ENCODE peak calls at places on chromosomes 2 and 18, in ten cellular contexts. I is HT1080; Y is ELF-1; M is Right ventricle myocardium superior; P is A549; A is islet precursor cell; D is stimulated activated CD8-positive, alpha-beta memory T cell treated with anti-CD3 and anti-CD28 coated beads, Interleukin-15, amount 100 ng/mL, for 4 hours; Q is HEK293T; L is fibroblast of the conjunctiva; S is endothelial cell. Z is an unnamed sample.

GRCh38 chr2:239763433-239764097 is 261.6 kb downstream of the NDUFA10 start:
- DNase-seq in A (no peak), S (no peak), I (no peak), Y (peak; percentile 39), M (peak; percentile 13), Q (no peak), L (no peak), P (no peak), D (no peak), Z (no peak)

GRCh38 chr2:131022731-131023130 is 70.5 kb downstream of the FAM168B start:
- DNase-seq in P (no peak), Q (no peak), I (no peak), S (no peak), L (no peak), D (no peak), M (no peak), Y (no peak), A (no peak), Z (no peak)

GRCh38 chr2:73359915-73360697 is 25.5 kb upstream of the ALMS1 start:
- DNase-seq in D (no peak), P (no peak), L (no peak), A (no peak), M (no peak), S (no peak), Q (peak; percentile 16), Y (no peak), I (no peak), Z (no peak)

GRCh38 chr2:121667618-121668017 is 18.4 kb upstream of the CLASP1 start:
- DNase-seq in L (no peak), Y (no peak), M (no peak), I (no peak), A (no peak), D (no peak), S (no peak), P (no peak), Q (no peak), Z (no peak)

GRCh38 chr18:9366126-9366714 is 31.6 kb downstream of the TWSG1 start:
- DNase-seq in I (no peak), L (no peak), S (peak; percentile 49), M (no peak), A (peak; percentile 86), Q (no peak), P (peak; percentile 35), Y (peak; percentile 92), D (no peak), Z (no peak)

GRCh38 chr2:151657667-151658076 is 76.6 kb downstream of the NEB start:
- DNase-seq in A (no peak), Y (no peak), S (no peak), D (no peak), Q (no peak), M (no peak), I (peak; percentile 33), P (no peak), L (no peak), Z (no peak)

GRCh38 chr2:99442837-99443236 is 47.0 kb downstream of the REV1 start:
- DNase-seq in M (no peak), Y (no peak), I (peak; percentile 6), L (no peak), Q (no peak), S (no peak), P (peak; percentile 24), D (no peak), A (no peak), Z (no peak)

GRCh38 chr2:207257291-207258190 is 91.8 kb upstream of the KLF7 start:
- DNase-seq in D (no peak), I (no peak), M (no peak), Y (no peak), L (no peak), A (no peak), P (no peak), Q (no peak), S (no peak), Z (no peak)

GRCh38 chr18:34744569-34744968 is 34.5 kb downstream of the DTNA start:
- DNase-seq in A (no peak), L (peak; percentile 54), Y (no peak), M (no peak), S (no peak), I (no peak), P (no peak), D (no peak), Q (no peak), Z (no peak)

GRCh38 chr2:135657806-135658582 is 83.7 kb upstream of the UBXN4 start:
- DNase-seq in Y (no peak), M (no peak), D (peak; percentile 24), Q (no peak), A (no peak), I (no peak), S (no peak), P (no peak), L (no peak), Z (no peak)

GRCh38 chr2:72150961-72151356 is 3.3 kb upstream of the CYP26B1 start:
- DNase-seq in I (no peak), S (no peak), D (no peak), P (no peak), M (no peak), Q (no peak), A (peak; percentile 48), Y (no peak), L (no peak), Z (peak; percentile 19)